ENCODE peak calls at places on chromosomes 3 and 15, in nine cellular contexts. X is body of pancreas, D is breast epithelium, B is fibroblast of lung, Z is lower lobe of right lung, Q is spleen, L is IMR-90, U is psoas muscle, N is heart right ventricle. R is an unnamed sample.
A peak's percentile ranks its signal among the peaks of the same experiment; 100 is the strongest.

GRCh38 chr3:110031975-110032374 is 694.6 kb upstream of the DPPA4 start:
- DNase-seq in D (no peak), Z (no peak), U (no peak), L (no peak), B (no peak), Q (no peak), N (no peak), X (no peak), R (peak; percentile 10)

GRCh38 chr15:86647810-86648440 is 568.3 kb downstream of the AGBL1 start:
- DNase-seq in X (no peak), U (no peak), Q (no peak), N (no peak), D (no peak), L (no peak), B (no peak), Z (no peak), R (no peak)

GRCh38 chr3:71245052-71245488 is 338.5 kb downstream of the FOXP1 start:
- DNase-seq in N (no peak), D (no peak), B (peak; percentile 50), L (peak; percentile 83), Z (peak; percentile 54), X (no peak), Q (no peak), U (no peak), R (no peak)

GRCh38 chr15:67807836-67808235 is 17.5 kb upstream of the SKOR1 start:
- DNase-seq in N (no peak), X (no peak), Z (no peak), L (no peak), Q (peak; percentile 36), B (no peak), U (no peak), D (no peak), R (no peak)

GRCh38 chr3:36373084-36373483 is 7.2 kb upstream of the STAC start:
- DNase-seq in B (peak; percentile 97), U (no peak), D (no peak), N (no peak), L (peak; percentile 7), Z (no peak), Q (no peak), X (no peak), R (no peak)

GRCh38 chr3:29718661-29719065 is 437.8 kb downstream of the RBMS3 start:
- DNase-seq in D (peak; percentile 41), L (peak; percentile 42), U (no peak), N (no peak), X (no peak), Q (no peak), Z (no peak), B (peak; percentile 36), R (no peak)

GRCh38 chr15:68354923-68355322 is 77.0 kb downstream of the ITGA11 start:
- DNase-seq in B (peak; percentile 99), Z (no peak), D (no peak), U (no peak), N (no peak), X (no peak), Q (no peak), L (peak; percentile 98), R (no peak)

GRCh38 chr15:61624950-61625349 is 395.8 kb upstream of the RORA start:
- DNase-seq in U (no peak), X (no peak), Z (no peak), B (no peak), N (no peak), D (no peak), L (no peak), Q (no peak), R (no peak)

GRCh38 chr3:54122046-54122801 is at the start of gene CACNA2D3:
- DNase-seq in N (peak; percentile 74), Q (no peak), B (peak; percentile 26), Z (peak; percentile 71), L (no peak), D (no peak), X (peak; percentile 39), U (peak; percentile 82), R (peak; percentile 4)

GRCh38 chr15:58918239-58918638 is 15.2 kb downstream of the SLTM start:
- DNase-seq in N (no peak), Q (no peak), U (no peak), B (peak; percentile 57), L (no peak), X (no peak), D (no peak), Z (no peak), R (no peak)

GRCh38 chr3:22147161-22147560 is 396.2 kb upstream of the ZNF385D start:
- DNase-seq in Q (no peak), Z (no peak), L (no peak), D (no peak), U (no peak), N (no peak), X (no peak), B (no peak), R (no peak)

GRCh38 chr3:155560594-155560993 is 184.3 kb downstream of the PLCH1 start:
- DNase-seq in X (no peak), D (no peak), N (no peak), L (no peak), B (peak; percentile 63), Z (no peak), U (no peak), Q (no peak), R (no peak)

DNA sequence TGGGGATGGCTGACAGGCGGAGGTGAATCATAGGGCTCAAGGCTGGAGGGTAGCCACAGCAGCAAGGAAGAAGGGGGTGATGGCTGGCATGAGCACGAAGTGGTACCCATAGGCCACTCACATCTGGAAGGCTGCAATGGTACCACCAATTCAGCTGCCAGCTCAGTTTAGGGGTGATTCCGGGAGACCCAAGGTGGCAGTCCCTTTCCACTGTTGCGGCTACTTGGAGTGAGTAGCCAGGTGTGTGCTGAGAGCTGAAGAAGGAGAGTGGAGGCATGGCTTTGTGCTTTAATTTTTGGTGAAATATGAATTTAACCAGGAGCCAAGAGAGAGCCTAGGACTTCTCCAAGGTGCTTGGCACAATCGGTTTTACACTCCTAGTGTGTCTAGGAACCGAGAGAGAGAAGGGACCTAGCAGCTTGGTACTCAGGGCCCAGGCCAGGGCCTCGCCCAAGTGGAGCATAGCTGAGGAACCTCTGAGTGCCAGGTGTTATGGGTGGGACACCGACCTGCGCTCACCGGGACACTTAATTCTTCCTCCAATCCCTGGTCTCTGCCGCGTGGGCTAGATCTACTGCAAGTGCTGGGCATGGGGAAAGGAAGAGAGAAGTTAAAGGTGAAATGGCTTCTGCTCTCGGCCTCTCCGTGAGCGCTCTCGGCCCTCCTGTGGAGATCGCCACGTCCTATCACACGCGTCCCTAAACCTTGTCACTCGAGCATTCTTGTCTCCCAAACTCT is 32.2 kb upstream of the POLG start:
- DNase-seq in N (no peak), B (no peak), X (no peak), U (no peak), D (no peak), Q (no peak), Z (no peak), L (no peak), R (no peak)
- H3K4me1 ChIP-seq in N (peaks cover 9% of the 10 kb centered on the region), B (no peaks in the 10 kb centered on the region), X (peaks cover 32% of the 10 kb centered on the region), U (peaks cover 2% of the 10 kb centered on the region), D (no peaks in the 10 kb centered on the region), Q (peaks cover 42% of the 10 kb centered on the region), Z (peaks cover 42% of the 10 kb centered on the region), L (no peaks in the 10 kb centered on the region), R (no peaks in the 10 kb centered on the region)

GRCh38 chr15:31471731-31472430 is 145.2 kb downstream of the KLF13 start:
- DNase-seq in Z (no peak), U (no peak), N (no peak), B (peak; percentile 97), D (no peak), L (peak; percentile 96), X (no peak), Q (no peak), R (no peak)

GRCh38 chr15:31472636-31473383 is 146.2 kb downstream of the KLF13 start:
- DNase-seq in B (peak; percentile 43), Z (no peak), N (no peak), L (peak; percentile 64), D (no peak), Q (peak; percentile 88), X (no peak), U (no peak), R (peak; percentile 47)

GRCh38 chr15:31470756-31471155 is 144.1 kb downstream of the KLF13 start:
- DNase-seq in U (no peak), X (no peak), B (no peak), Q (no peak), D (no peak), L (no peak), N (no peak), Z (no peak), R (no peak)

GRCh38 chr15:31474059-31474868 is 147.6 kb downstream of the KLF13 start:
- DNase-seq in B (no peak), Z (no peak), N (no peak), X (no peak), U (no peak), Q (peak; percentile 47), L (no peak), D (no peak), R (no peak)

GRCh38 chr15:31473384-31474058 is 146.9 kb downstream of the KLF13 start:
- DNase-seq in B (no peak), Q (peak; percentile 69), N (no peak), U (no peak), X (no peak), L (no peak), D (no peak), Z (no peak), R (no peak)
- H3K4me3 ChIP-seq in B (no peak overlapping the region), Q (no peak overlapping the region), N (no peak overlapping the region), U (no peak overlapping the region), X (no peak overlapping the region), L (no peak overlapping the region), D (no peak overlapping the region), Z (no peak overlapping the region), R (no peak overlapping the region)

DNA sequence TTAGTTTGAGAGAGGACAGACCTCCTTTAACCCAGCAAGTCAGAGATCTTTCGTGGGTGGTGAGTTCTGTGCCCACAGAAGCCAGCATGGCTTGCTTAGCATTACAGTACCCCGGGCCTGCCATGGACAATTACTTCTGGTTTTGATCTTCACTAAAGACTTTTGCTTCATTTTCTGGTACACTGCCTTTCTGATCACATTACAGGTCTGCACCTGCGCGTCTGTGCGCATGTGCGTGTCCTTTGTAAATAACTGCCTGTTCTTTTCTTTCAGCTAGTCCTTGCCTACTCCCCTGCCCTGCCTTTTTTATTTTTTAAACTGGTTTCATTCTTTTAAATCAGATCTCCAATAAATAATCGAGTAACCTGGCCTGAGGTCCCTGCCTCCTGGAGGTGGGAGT is 57.1 kb upstream of the CMTM8 start:
- DNase-seq in U (no peak), Z (no peak), N (no peak), L (no peak), B (no peak), X (no peak), D (no peak), Q (no peak), R (no peak)
- H3K27ac ChIP-seq in U (no peak overlapping the region), Z (no peak overlapping the region), N (no peak overlapping the region), L (no peak overlapping the region), B (no peak overlapping the region), X (no peak overlapping the region), D (no peak overlapping the region), Q (no peak overlapping the region), R (no peak overlapping the region)

DNA sequence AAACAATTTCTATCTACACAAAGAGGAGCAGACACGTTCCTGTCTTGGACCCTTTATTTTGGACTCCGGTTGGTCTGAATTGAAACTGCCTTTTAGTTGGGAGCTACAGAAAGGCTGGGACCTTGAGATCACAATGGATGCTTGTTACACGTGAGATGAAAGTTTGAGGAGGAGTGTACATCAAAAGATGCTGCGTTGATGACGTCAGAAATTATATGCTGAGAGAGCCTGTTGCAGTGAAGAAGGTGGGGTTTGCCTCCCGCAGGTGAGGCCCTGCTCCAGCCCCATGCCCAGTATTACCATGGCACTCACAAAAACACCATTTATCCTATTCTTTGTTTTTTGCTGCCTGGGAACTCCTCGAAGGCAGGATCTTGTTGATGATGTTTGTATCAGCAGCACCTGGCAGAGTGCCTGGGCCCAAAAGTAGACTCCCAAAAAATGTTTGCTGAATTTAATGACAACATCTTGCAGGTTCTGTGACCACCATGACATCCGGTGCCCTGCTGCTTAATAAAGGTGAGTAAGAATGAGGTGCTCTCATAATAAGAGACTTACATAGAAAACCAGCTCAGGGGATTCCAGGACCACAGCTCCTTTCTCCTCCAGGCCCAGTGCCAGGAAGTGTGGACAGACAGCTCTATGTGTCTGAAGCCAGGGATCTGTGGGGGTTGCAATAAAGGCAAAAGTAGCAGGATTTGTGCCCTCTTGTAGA is 136.1 kb upstream of the UBE2E1 start:
- DNase-seq in D (no peak), X (no peak), N (no peak), B (no peak), Z (no peak), U (no peak), Q (no peak), L (no peak), R (no peak)
- H3K4me1 ChIP-seq in D (no peaks in the 10 kb centered on the region), X (peaks cover 6% of the 10 kb centered on the region), N (no peaks in the 10 kb centered on the region), B (peaks cover 9% of the 10 kb centered on the region), Z (peaks cover 9% of the 10 kb centered on the region), U (peaks cover 12% of the 10 kb centered on the region), Q (peaks cover 10% of the 10 kb centered on the region), L (peaks cover 9% of the 10 kb centered on the region), R (no peaks in the 10 kb centered on the region)

R was measured in small intestine.